ENCODE peak calls at places on chromosomes 13 and 19, in six cellular contexts. M is stimulated activated CD4-positive, alpha-beta T cell treated with anti-CD3 and anti-CD28 coated beads, Interleukin-1b, Interleukin-23, amount 100 ng/mL, for 1 hour; F is MV-4-11; C is DMS 273 treated with DMSO at 0.1 percent for 48 hours; E is naive thymus-derived CD8-positive, alpha-beta T cell; A is uterus. D is an unnamed sample.

GRCh38 chr13:49836516-49836915 is 44.0 kb upstream of the KPNA3 start:
- DNase-seq in M (no peak), F (no peak), C (no peak), E (no peak), A (no peak), D (no peak)

GRCh38 chr13:107459430-107459829 is 755.9 kb downstream of the LIG4 start:
- DNase-seq in M (no peak), F (no peak), C (no peak), E (no peak), A (no peak), D (no peak)

GRCh38 chr13:112857914-112858490 is 111.0 kb upstream of the MCF2L start:
- DNase-seq in M (no peak), F (no peak), C (no peak), E (no peak), A (peak; percentile 11), D (no peak)

GRCh38 chr19:31140717-31141116 is 208.5 kb downstream of the TSHZ3 start:
- DNase-seq in M (no peak), F (no peak), C (no peak), E (no peak), A (no peak), D (no peak)

GRCh38 chr13:109684836-109685602 is 101.4 kb downstream of the IRS2 start:
- DNase-seq in M (no peak), F (no peak), C (no peak), E (no peak), A (no peak), D (no peak)

GRCh38 chr13:71320452-71320851 is 546.6 kb downstream of the DACH1 start:
- DNase-seq in M (no peak), F (peak; percentile 8), C (no peak), E (no peak), A (no peak), D (no peak)

GRCh38 chr13:48526269-48526668 is 6.6 kb downstream of the RCBTB2 start:
- DNase-seq in M (no peak), F (no peak), C (no peak), E (no peak), A (no peak), D (no peak)

GRCh38 chr13:71674776-71675352 is 192.1 kb downstream of the DACH1 start:
- DNase-seq in M (no peak), F (no peak), C (no peak), E (no peak), A (no peak), D (no peak)

D was measured in BJ.